ENCODE peak calls at places on chromosomes 5 and 9, in nine cellular contexts. U, V, M, L, J, K, S, E and Z are unnamed samples.

GRCh38 chr9:120668399-120668798 is 45.9 kb downstream of the MEGF9 start:
- DNase-seq in E (no peak), L (no peak), S (peak), U (no peak), J (no peak), M (no peak), V (no peak), K (no peak), Z (no peak)

GRCh38 chr9:14180077-14180941 is 133.6 kb downstream of the NFIB start:
- DNase-seq in M (no peak), S (no peak), L (no peak), K (peak), U (peak), E (no peak), V (no peak), J (no peak), Z (no peak)

GRCh38 chr9:120735415-120736126 is 21.3 kb upstream of the MEGF9 start:
- DNase-seq in U (no peak), K (peak), V (no peak), E (no peak), L (no peak), S (peak), J (no peak), M (no peak), Z (peak)

GRCh38 chr5:41815663-41816062 is 54.6 kb downstream of the OXCT1 start:
- DNase-seq in L (no peak), E (no peak), V (no peak), J (no peak), S (no peak), K (no peak), M (no peak), U (no peak), Z (no peak)

GRCh38 chr5:98905857-98906688 is 22.7 kb downstream of the CHD1 start:
- DNase-seq in M (no peak), J (no peak), L (no peak), S (peak), U (no peak), E (no peak), K (no peak), V (peak), Z (no peak)

GRCh38 chr5:54390015-54390414 is 65.5 kb upstream of the HSPB3 start:
- DNase-seq in S (peak), E (no peak), U (peak), V (peak), M (no peak), L (peak), J (peak), K (no peak), Z (no peak)

GRCh38 chr5:151699071-151699901 is 12.6 kb upstream of the SPARC start:
- DNase-seq in U (peak), M (no peak), E (no peak), K (peak), L (peak), S (peak), J (peak), V (peak), Z (no peak)

GRCh38 chr5:95644351-95645042 is 2.1 kb upstream of the RFESD start:
- DNase-seq in K (no peak), U (peak), J (no peak), L (peak), V (peak), E (peak), S (peak), M (peak), Z (no peak)

GRCh38 chr5:14039063-14039462 is 94.6 kb upstream of the DNAH5 start:
- DNase-seq in L (no peak), E (no peak), S (no peak), V (peak), K (no peak), U (no peak), M (no peak), J (no peak), Z (no peak)

GRCh38 chr5:92944903-92945629 is 636.0 kb downstream of the NR2F1-AS1 start:
- DNase-seq in S (peak), E (no peak), V (no peak), L (no peak), M (no peak), U (no peak), K (no peak), J (peak), Z (no peak)

GRCh38 chr9:35660966-35661413 is 2.9 kb downstream of the CCDC107 start:
- DNase-seq in J (no peak), K (no peak), M (no peak), E (no peak), V (no peak), U (peak), S (peak), L (no peak), Z (no peak)

GRCh38 chr5:116669261-116670049 is 94.8 kb upstream of the SEMA6A start:
- DNase-seq in U (no peak), M (no peak), J (no peak), E (no peak), S (no peak), L (no peak), K (no peak), V (no peak), Z (no peak)

GRCh38 chr5:67089200-67089725 is 107.3 kb downstream of the CD180 start:
- DNase-seq in S (peak), V (no peak), E (no peak), K (no peak), J (no peak), U (no peak), L (no peak), M (no peak), Z (no peak)

GRCh38 chr9:76472925-76473324 is 13.9 kb downstream of the GCNT1 start:
- DNase-seq in M (no peak), E (no peak), U (peak), V (no peak), S (no peak), L (no peak), K (no peak), J (no peak), Z (no peak)

GRCh38 chr9:134561427-134562145 is 80.0 kb upstream of the COL5A1 start:
- DNase-seq in K (peak), V (no peak), L (no peak), E (no peak), M (no peak), U (no peak), J (no peak), S (no peak), Z (no peak)

GRCh38 chr5:117719413-117719812 is 1144.8 kb upstream of the SEMA6A start:
- DNase-seq in J (no peak), S (no peak), E (no peak), L (no peak), M (no peak), V (no peak), U (no peak), K (no peak), Z (no peak)

GRCh38 chr5:52878671-52879070 is 91.0 kb downstream of the ITGA1 start:
- DNase-seq in S (peak), V (peak), J (no peak), K (no peak), E (no peak), L (no peak), U (no peak), M (no peak), Z (no peak)

GRCh38 chr5:96320797-96321196 is 112.3 kb downstream of the PCSK1 start:
- DNase-seq in V (peak), U (no peak), K (no peak), S (no peak), J (no peak), L (no peak), E (no peak), M (no peak), Z (no peak)

GRCh38 chr5:142492781-142493281 is 168.0 kb upstream of the SPRY4 start:
- DNase-seq in E (no peak), U (no peak), M (no peak), K (no peak), V (no peak), J (no peak), S (peak), L (no peak), Z (no peak)

GRCh38 chr9:129860653-129861446 is 25.6 kb downstream of the USP20 start:
- DNase-seq in K (no peak), V (no peak), L (no peak), M (no peak), S (no peak), E (no peak), J (no peak), U (no peak), Z (no peak)

GRCh38 chr5:54251981-54252380 is 58.4 kb downstream of the ARL15 start:
- DNase-seq in M (no peak), S (no peak), K (no peak), E (no peak), V (no peak), J (no peak), U (no peak), L (no peak), Z (no peak)

GRCh38 chr5:114362197-114362976 is 517 bp downstream of the KCNN2 start:
- DNase-seq in K (peak), E (peak), V (peak), J (no peak), U (no peak), S (peak), L (peak), M (no peak), Z (no peak)

GRCh38 chr9:90985631-90986030 is 184.0 kb downstream of the SYK start:
- DNase-seq in E (no peak), M (no peak), U (no peak), L (no peak), V (no peak), J (no peak), S (no peak), K (no peak), Z (no peak)

GRCh38 chr5:36363101-36363500 is 61.4 kb upstream of the RANBP3L start:
- DNase-seq in S (peak), M (no peak), K (no peak), L (peak), V (peak), E (no peak), J (no peak), U (no peak), Z (no peak)

GRCh38 chr5:132266031-132266835 is 8.7 kb downstream of the PDLIM4 start:
- DNase-seq in K (no peak), E (no peak), J (no peak), M (peak), V (no peak), S (no peak), L (no peak), U (no peak), Z (no peak)

GRCh38 chr9:35424356-35425352 is 65.3 kb upstream of the RUSC2 start:
- DNase-seq in L (no peak), S (no peak), J (no peak), K (no peak), V (no peak), E (no peak), U (no peak), M (no peak), Z (no peak)

GRCh38 chr5:139577689-139578347 is 16.7 kb downstream of the UBE2D2 start:
- DNase-seq in V (no peak), L (no peak), U (no peak), K (no peak), J (no peak), S (no peak), M (no peak), E (no peak), Z (no peak)

GRCh38 chr5:28369418-28369817 is 1331.0 kb upstream of the CDH9 start:
- DNase-seq in L (no peak), E (no peak), M (no peak), U (no peak), V (no peak), K (no peak), J (peak), S (no peak), Z (no peak)

GRCh38 chr5:81195334-81195929 is 37.7 kb upstream of the CKMT2 start:
- DNase-seq in S (no peak), V (no peak), J (no peak), M (no peak), E (no peak), L (no peak), K (no peak), U (no peak), Z (no peak)